ENCODE peak calls at places on chromosomes 4 and X, in six cellular contexts. B is right lobe of liver, Q is body of pancreas, F is cardiac muscle cell, M is tibial nerve, I is mammary epithelial cell. K is an unnamed sample.
A peak's percentile ranks its signal among the peaks of the same experiment; 100 is the strongest.

GRCh38 chr4:58303456-58303855 is 1193.3 kb upstream of the IGFBP7 start:
- DNase-seq in I (no peak), F (no peak), B (no peak), M (no peak), Q (no peak), K (no peak)

GRCh38 chr4:14130551-14130950 is 503.0 kb upstream of the BOD1L1 start:
- DNase-seq in M (no peak), B (no peak), Q (no peak), F (no peak), I (no peak), K (no peak)

GRCh38 chrX:102950908-102951866 is 14.1 kb downstream of the RAB40AL start:
- DNase-seq in B (no peak), I (peak; percentile 26), M (peak; percentile 18), Q (peak; percentile 65), F (peak; percentile 53), K (peak; percentile 35)

GRCh38 chr4:46389301-46389761 is 597 bp downstream of the GABRA2 start:
- DNase-seq in F (peak; percentile 62), Q (no peak), B (peak; percentile 20), I (peak; percentile 30), M (no peak), K (no peak)

GRCh38 chr4:53653484-53654053 is 62.3 kb upstream of the LNX1 start:
- DNase-seq in M (no peak), F (no peak), Q (peak; percentile 71), I (peak; percentile 12), B (peak; percentile 50), K (no peak)

GRCh38 chrX:104621781-104622180 is 55.8 kb downstream of the IL1RAPL2 start:
- DNase-seq in M (no peak), Q (no peak), B (no peak), I (peak; percentile 63), F (no peak), K (no peak)

GRCh38 chr4:6408263-6408662 is 64.2 kb downstream of the PPP2R2C start:
- DNase-seq in M (no peak), Q (no peak), F (no peak), I (no peak), B (no peak), K (no peak)

GRCh38 chr4:127425202-127425845 is 207.4 kb upstream of the INTU start:
- DNase-seq in M (no peak), Q (no peak), I (no peak), B (no peak), F (no peak), K (no peak)

GRCh38 chr4:139084425-139085093 is 69.0 kb downstream of the NOCT start:
- DNase-seq in B (peak; percentile 89), M (no peak), I (no peak), Q (no peak), F (peak; percentile 92), K (no peak)

GRCh38 chr4:8267077-8267476 is 2.5 kb upstream of the HTRA3 start:
- DNase-seq in I (no peak), F (peak; percentile 69), Q (peak; percentile 68), M (peak; percentile 52), B (peak; percentile 78), K (no peak)

GRCh38 chrX:44306336-44306735 is 37.1 kb downstream of the EFHC2 start:
- DNase-seq in B (no peak), Q (no peak), F (no peak), I (peak; percentile 20), M (no peak), K (no peak)

GRCh38 chr4:1023895-1024740 is 12.7 kb downstream of the FGFRL1 start:
- DNase-seq in B (no peak), I (no peak), Q (no peak), F (no peak), M (no peak), K (no peak)

GRCh38 chr4:148060264-148061138 is 328.6 kb downstream of the ARHGAP10 start:
- DNase-seq in F (no peak), M (no peak), I (peak; percentile 10), Q (no peak), B (no peak), K (no peak)

GRCh38 chrX:28520786-28521185 is 66.5 kb upstream of the IL1RAPL1 start:
- DNase-seq in Q (no peak), B (no peak), M (no peak), I (peak; percentile 2), F (no peak), K (no peak)

GRCh38 chrX:38627683-38628082 is 66.3 kb downstream of the TSPAN7 start:
- DNase-seq in F (no peak), I (peak; percentile 19), Q (peak; percentile 14), B (peak; percentile 23), M (no peak), K (no peak)

GRCh38 chr4:37389967-37390580 is 145.5 kb downstream of the NWD2 start:
- DNase-seq in B (no peak), F (peak; percentile 69), Q (peak; percentile 46), I (peak; percentile 29), M (no peak), K (no peak)

GRCh38 chrX:40155617-40156471 is 58.1 kb upstream of the BCOR start:
- DNase-seq in I (no peak), F (no peak), B (peak; percentile 38), Q (no peak), M (no peak), K (no peak)

GRCh38 chr4:48944659-48945290 is 38.2 kb upstream of the OCIAD2 start:
- DNase-seq in I (peak; percentile 61), B (no peak), Q (peak; percentile 15), M (no peak), F (no peak), K (no peak)

GRCh38 chr4:98749206-98749605 is 90.8 kb upstream of the TSPAN5 start:
- DNase-seq in B (no peak), Q (no peak), M (no peak), I (no peak), F (no peak), K (no peak)

GRCh38 chr4:64756016-64756415 is 346.8 kb upstream of the TECRL start:
- DNase-seq in Q (no peak), F (no peak), B (no peak), I (peak; percentile 74), M (no peak), K (no peak)

GRCh38 chr4:147326581-147326980 is 154.3 kb upstream of the EDNRA start:
- DNase-seq in M (no peak), B (no peak), I (no peak), Q (no peak), F (no peak), K (no peak)

GRCh38 chrX:95318882-95319281 is 1365.8 kb upstream of the DIAPH2 start:
- DNase-seq in Q (no peak), M (no peak), F (peak; percentile 36), I (peak; percentile 19), B (no peak), K (no peak)

GRCh38 chrX:10416424-10416823 is 204.0 kb downstream of the MID1 start:
- DNase-seq in M (no peak), I (no peak), B (no peak), Q (no peak), F (no peak), K (no peak)

GRCh38 chr4:139521764-139522373 is 34.1 kb downstream of the SETD7 start:
- DNase-seq in B (no peak), I (no peak), M (no peak), F (no peak), Q (no peak), K (no peak)

GRCh38 chr4:80370635-80371034 is 35.1 kb downstream of the CFAP299 start:
- DNase-seq in I (no peak), B (no peak), Q (no peak), M (no peak), F (no peak), K (no peak)

GRCh38 chr4:174532479-174532878 is 10.2 kb upstream of the HPGD start:
- DNase-seq in M (no peak), Q (no peak), I (no peak), B (no peak), F (no peak), K (no peak)

GRCh38 chr4:95267081-95267480 is 281.7 kb downstream of the UNC5C start:
- DNase-seq in B (no peak), I (peak; percentile 59), M (no peak), F (no peak), Q (no peak), K (no peak)

GRCh38 chrX:96453139-96453538 is 231.5 kb upstream of the DIAPH2 start:
- DNase-seq in M (no peak), I (no peak), B (no peak), F (no peak), Q (no peak), K (no peak)

GRCh38 chrX:151985955-151986354 is 11.5 kb upstream of the GABRE start:
- DNase-seq in I (peak; percentile 37), F (no peak), Q (no peak), M (no peak), B (no peak), K (peak; percentile 64)

GRCh38 chrX:130498653-130499274 is 97.0 kb downstream of the RBMX2 start:
- DNase-seq in Q (no peak), F (no peak), I (no peak), M (no peak), B (no peak), K (no peak)
- H3K9me3 ChIP-seq in Q (no peaks in the 10 kb centered on the region), F (no peaks in the 10 kb centered on the region), I (no peaks in the 10 kb centered on the region), M (no peaks in the 10 kb centered on the region), B (no peaks in the 10 kb centered on the region), K (no peaks in the 10 kb centered on the region)

GRCh38 chr4:130703211-130703920 is 1607.4 kb downstream of the C4orf33 start:
- DNase-seq in M (no peak), I (peak; percentile 83), F (no peak), B (no peak), Q (no peak), K (no peak)

DNA sequence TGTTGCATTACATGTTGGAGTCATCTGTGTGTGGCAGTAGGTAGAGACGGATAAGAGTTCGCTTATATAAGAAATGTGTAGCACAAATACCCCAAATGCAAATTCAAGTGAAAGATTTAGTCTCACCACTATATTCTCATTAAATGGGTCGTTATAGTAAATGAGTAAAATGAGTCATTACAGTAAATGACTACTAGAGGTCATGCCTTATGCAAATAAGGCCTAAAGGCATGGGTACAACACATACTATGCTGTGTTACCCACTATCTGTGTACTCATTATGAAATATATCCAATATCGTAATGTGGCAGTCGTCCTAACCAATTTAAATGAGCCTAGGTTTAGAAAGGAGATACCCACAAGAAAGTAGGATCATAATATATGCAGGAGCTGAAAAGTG is 1603.1 kb downstream of the C4orf33 start:
- DNase-seq in F (no peak), M (no peak), Q (no peak), I (no peak), B (no peak), K (no peak)
- H3K4me3 ChIP-seq in F (no peak overlapping the region), M (no peak overlapping the region), Q (no peak overlapping the region), I (no peak overlapping the region), B (no peak overlapping the region), K (no peak overlapping the region)

DNA sequence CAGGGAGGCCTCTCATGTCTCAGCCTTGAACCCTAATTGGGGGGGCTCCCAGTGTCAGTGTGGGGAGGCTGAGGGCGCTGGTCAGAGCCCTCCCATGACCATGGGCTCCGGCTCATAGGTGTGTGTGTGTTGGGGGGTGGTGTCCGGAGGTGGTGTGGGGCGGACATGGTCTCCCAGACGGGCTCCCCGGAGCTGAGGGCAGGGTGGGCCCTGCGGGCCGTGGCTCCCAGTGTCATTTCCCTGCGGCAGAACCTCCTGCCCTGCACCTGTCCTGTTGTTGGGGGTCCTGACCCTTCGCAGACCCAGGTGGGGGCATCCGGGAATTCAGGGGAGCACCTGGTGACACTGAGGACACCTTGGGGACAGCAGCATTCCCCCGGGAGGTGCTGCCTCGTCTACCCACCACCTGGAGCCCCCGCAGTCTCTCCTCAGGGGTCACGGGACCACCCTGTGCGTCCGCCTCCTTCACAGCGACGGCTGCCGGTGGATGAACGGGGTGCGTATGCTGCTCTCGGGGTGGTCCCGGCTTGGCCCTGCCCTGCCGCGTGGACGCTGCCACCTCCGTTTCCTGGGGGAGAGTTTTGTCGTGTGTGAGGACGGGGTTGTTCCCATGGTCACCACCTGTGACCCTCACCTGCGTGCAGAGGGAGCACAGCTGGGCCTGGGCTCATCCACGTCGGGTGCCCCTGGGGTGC is 14.5 kb upstream of the GTPBP6 start:
- DNase-seq in I (no peak), B (peak; percentile 16), Q (no peak), M (no peak), F (no peak), K (no peak)
- H3K9me3 ChIP-seq in I (no peaks in the 10 kb centered on the region), B (no peaks in the 10 kb centered on the region), Q (no peaks in the 10 kb centered on the region), M (no peaks in the 10 kb centered on the region), F (no peaks in the 10 kb centered on the region), K (no peaks in the 10 kb centered on the region)

GRCh38 chr4:125319311-125319710 is 4.6 kb downstream of the FAT4 start:
- DNase-seq in F (no peak), I (no peak), B (no peak), M (no peak), Q (no peak), K (no peak)
- H3K4me3 ChIP-seq in F (no peak overlapping the region), I (no peak overlapping the region), B (no peak overlapping the region), M (no peak overlapping the region), Q (no peak overlapping the region), K (peak overlapping the region; percentile 83)

K was measured in tibial artery.